ENCODE peak calls at places on chromosomes 3 and 15, in six cellular contexts. R is transverse colon, K is A549, H is aorta, X is Karpas-422, L is GM23248. P is an unnamed sample. For H3K4me1, the result is how much of the 10 kb centered on the place peaks cover.

GRCh38 chr15:71435552-71435951 is 320.3 kb downstream of the THSD4 start:
- DNase-seq in H (no peak), R (no peak), X (no peak), K (no peak), L (no peak), P (no peak)

GRCh38 chr3:68032219-68032618 is 377.8 kb upstream of the SUCLG2 start:
- DNase-seq in H (no peak), K (no peak), R (no peak), L (no peak), X (no peak), P (no peak)

GRCh38 chr3:181705081-181705480 is 6.6 kb upstream of the SOX2 start:
- DNase-seq in H (no peak), L (no peak), K (no peak), R (no peak), X (no peak), P (no peak)

GRCh38 chr3:110773413-110773954 is 298.1 kb upstream of the NECTIN3 start:
- DNase-seq in H (no peak), L (peak), X (no peak), K (peak), R (no peak), P (no peak)

GRCh38 chr15:90664650-90665287 is 52.4 kb upstream of the BLM start:
- DNase-seq in X (peak), K (peak), H (peak), L (peak), R (peak), P (peak)

GRCh38 chr3:60025071-60026055 is 975.5 kb upstream of the CFAP20DC start:
- DNase-seq in L (peak), K (no peak), R (no peak), H (no peak), X (no peak), P (no peak)

GRCh38 chr3:27658741-27659140 is 63.4 kb downstream of the EOMES start:
- DNase-seq in X (no peak), L (no peak), R (no peak), H (no peak), K (no peak), P (no peak)

GRCh38 chr3:128492353-128493220 is at the start of gene GATA2:
- DNase-seq in X (no peak), L (peak), K (no peak), H (no peak), R (no peak), P (peak)

GRCh38 chr3:40505599-40506462 is at the start of gene ZNF620:
- DNase-seq in H (peak), L (peak), K (peak), R (peak), X (peak), P (peak)

GRCh38 chr3:60185161-60185560 is 1066.1 kb downstream of the FHIT start:
- DNase-seq in K (no peak), R (no peak), X (no peak), H (no peak), L (no peak), P (no peak)

GRCh38 chr3:21955406-21955805 is 204.4 kb upstream of the ZNF385D start:
- DNase-seq in K (no peak), X (no peak), L (peak), R (no peak), H (no peak), P (no peak)

GRCh38 chr3:127762077-127762786 is 60.1 kb downstream of the MGLL start:
- DNase-seq in X (no peak), K (no peak), H (peak), L (no peak), R (peak), P (peak)

GRCh38 chr15:90315276-90315982 is 36.7 kb upstream of the ZNF774 start:
- DNase-seq in L (peak), R (peak), K (peak), X (no peak), H (peak), P (peak)

DNA sequence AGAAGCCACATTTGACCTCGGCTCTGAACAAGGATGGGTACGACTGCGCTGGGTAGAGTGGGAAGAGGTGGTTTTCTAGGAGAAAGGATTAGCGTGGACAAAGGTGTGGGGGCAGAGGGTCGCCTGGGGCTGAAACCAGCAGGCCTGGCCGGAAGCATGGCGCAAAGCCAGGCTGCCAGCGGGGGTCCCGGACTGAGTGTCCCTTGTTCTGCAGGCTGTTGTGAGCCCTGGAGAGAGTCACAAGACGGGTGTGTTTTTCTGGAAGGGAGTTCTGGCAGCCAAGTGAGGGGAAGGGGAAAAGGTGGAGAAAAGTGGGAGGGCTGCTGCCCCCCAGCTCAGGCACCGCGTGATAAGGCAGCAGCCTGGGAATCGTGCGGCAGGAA is 98.5 kb upstream of the MEF2A start:
- DNase-seq in X (no peak), H (no peak), R (no peak), L (no peak), K (no peak), P (no peak)
- H3K4me1 ChIP-seq in X (under half), H (under half), R (under half), L (under half), K (under half), P (under half)

GRCh38 chr3:130906374-130906995 is 12.6 kb downstream of the ATP2C1 start:
- DNase-seq in L (peak), H (no peak), R (no peak), K (no peak), X (peak), P (no peak)

GRCh38 chr3:130903412-130903908 is 9.6 kb downstream of the ATP2C1 start:
- DNase-seq in X (no peak), L (no peak), H (no peak), K (no peak), R (no peak), P (no peak)

GRCh38 chr3:130907966-130908365 is 14.1 kb downstream of the ATP2C1 start:
- DNase-seq in R (no peak), L (no peak), H (no peak), K (no peak), X (no peak), P (no peak)

GRCh38 chr3:130905551-130905950 is 11.7 kb downstream of the ATP2C1 start:
- DNase-seq in R (no peak), X (peak), K (peak), H (no peak), L (peak), P (no peak)

GRCh38 chr3:130907500-130907899 is 13.6 kb downstream of the ATP2C1 start:
- DNase-seq in R (no peak), X (no peak), L (no peak), H (no peak), K (no peak), P (no peak)
- H3K27ac ChIP-seq in R (no peak), X (peak), L (no peak), H (no peak), K (no peak), P (no peak)

GRCh38 chr3:12656850-12657249 is 7.1 kb downstream of the RAF1 start:
- DNase-seq in K (no peak), H (no peak), X (no peak), R (no peak), L (no peak), P (peak)

GRCh38 chr3:12656193-12656592 is 7.7 kb downstream of the RAF1 start:
- DNase-seq in X (no peak), H (no peak), R (no peak), K (no peak), L (no peak), P (no peak)

GRCh38 chr3:12660196-12660595 is 3.7 kb downstream of the RAF1 start:
- DNase-seq in L (no peak), H (no peak), X (no peak), R (no peak), K (no peak), P (no peak)

GRCh38 chr3:12659316-12660015 is 4.5 kb downstream of the RAF1 start:
- DNase-seq in R (no peak), L (peak), K (no peak), H (no peak), X (no peak), P (no peak)

GRCh38 chr3:12658593-12659058 is 5.3 kb downstream of the RAF1 start:
- DNase-seq in R (no peak), X (no peak), K (no peak), L (peak), H (no peak), P (no peak)
- H3K4me1 ChIP-seq in R (under half), X (under half), K (under half), L (half or more), H (under half), P (half or more)

GRCh38 chr3:12148183-12148940 is 10.3 kb downstream of the TIMP4 start:
- DNase-seq in L (peak), H (no peak), R (peak), X (no peak), K (no peak), P (peak)

GRCh38 chr3:12143949-12144504 is 14.7 kb downstream of the TIMP4 start:
- DNase-seq in R (peak), H (peak), X (no peak), K (no peak), L (peak), P (peak)

GRCh38 chr3:12150112-12150511 is 8.6 kb downstream of the TIMP4 start:
- DNase-seq in R (no peak), L (no peak), H (no peak), K (no peak), X (no peak), P (no peak)

GRCh38 chr3:12147263-12147780 is 11.4 kb downstream of the TIMP4 start:
- DNase-seq in R (no peak), L (no peak), K (no peak), H (no peak), X (no peak), P (no peak)

DNA sequence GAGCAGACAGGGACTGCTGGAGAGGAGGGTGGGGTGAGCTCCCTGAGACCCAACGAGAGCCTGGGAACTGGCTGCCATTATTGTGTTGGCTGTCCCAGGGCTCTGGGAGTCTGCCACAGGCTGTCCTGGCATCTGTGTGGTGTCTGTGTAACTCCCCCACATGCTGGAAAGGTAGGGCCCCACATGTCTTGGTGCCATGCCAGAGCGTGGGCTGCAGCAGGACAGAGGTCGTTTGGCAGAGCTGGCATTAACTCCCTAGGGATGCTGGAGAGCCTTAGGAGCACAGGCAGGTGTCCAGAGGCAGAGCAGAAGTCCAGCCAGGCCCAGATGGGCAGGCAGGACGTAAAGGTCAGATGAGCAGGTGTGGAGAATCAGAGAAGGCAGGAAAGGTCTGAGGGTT is 9.7 kb downstream of the TIMP4 start:
- DNase-seq in H (no peak), R (no peak), K (no peak), X (no peak), L (no peak), P (no peak)
- H3K27ac ChIP-seq in H (peak), R (no peak), K (no peak), X (no peak), L (no peak), P (peak)

GRCh38 chr3:6605245-6605644 is 255.7 kb upstream of the GRM7 start:
- DNase-seq in R (no peak), L (no peak), H (no peak), K (no peak), X (no peak), P (no peak)
- H3K4me1 ChIP-seq in R (under half), L (under half), H (under half), K (under half), X (under half), P (under half)

GRCh38 chr15:61916104-61916503 is 144.1 kb downstream of the VPS13C start:
- DNase-seq in R (no peak), L (peak), X (no peak), H (no peak), K (no peak), P (no peak)
- H3K27ac ChIP-seq in R (no peak), L (no peak), X (no peak), H (no peak), K (no peak), P (no peak)

GRCh38 chr3:149585401-149585726 is 72.5 kb downstream of the WWTR1 start:
- DNase-seq in L (no peak), H (no peak), R (no peak), X (no peak), K (no peak), P (no peak)
- H3K4me1 ChIP-seq in L (half or more), H (under half), R (under half), X (under half), K (half or more), P (under half)

DNA sequence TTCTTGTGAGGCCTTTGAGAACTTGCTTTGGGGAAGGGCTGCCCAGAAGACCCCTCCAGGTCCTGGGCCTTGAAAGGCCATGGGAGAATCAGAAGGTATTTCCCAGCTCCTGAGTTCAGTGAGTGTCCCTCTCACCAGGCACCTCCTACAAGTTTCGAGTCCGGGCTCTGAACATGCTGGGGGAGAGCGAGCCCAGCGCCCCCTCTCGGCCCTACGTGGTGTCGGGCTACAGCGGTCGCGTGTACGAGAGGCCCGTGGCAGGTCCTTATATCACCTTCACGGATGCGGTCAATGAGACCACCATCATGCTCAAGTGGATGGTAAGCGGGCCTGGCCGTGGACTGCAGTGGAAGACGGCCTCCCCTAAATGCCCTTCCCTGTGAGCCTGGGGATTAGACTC is 68.3 kb downstream of the BOC start:
- DNase-seq in R (no peak), H (no peak), L (no peak), X (no peak), K (peak), P (no peak)
- H3K27ac ChIP-seq in R (no peak), H (no peak), L (no peak), X (no peak), K (no peak), P (no peak)